ENCODE peak calls at places on chromosomes 2 and 18, in five cellular contexts. S is A549, F is GM23338, Q is Peyer's patch, D is heart right ventricle. T is an unnamed sample.

GRCh38 chr2:151238527-151239487 is 22.9 kb downstream of the RBM43 start:
- DNase-seq in D (peak), Q (no peak), S (peak), F (peak), T (peak)

GRCh38 chr2:63661076-63661475 is 72.3 kb downstream of the MDH1 start:
- DNase-seq in D (no peak), F (no peak), S (no peak), Q (no peak), T (no peak)

GRCh38 chr2:187208199-187208785 is 239.8 kb downstream of the CALCRL start:
- DNase-seq in D (no peak), S (no peak), F (no peak), Q (no peak), T (no peak)

GRCh38 chr2:128413718-128414341 is 95.2 kb upstream of the HS6ST1 start:
- DNase-seq in S (no peak), F (no peak), D (no peak), Q (no peak), T (no peak)

GRCh38 chr2:128786800-128787478 is 468.3 kb upstream of the HS6ST1 start:
- DNase-seq in S (no peak), F (peak), D (no peak), Q (no peak), T (peak)

GRCh38 chr2:231696004-231696367 is 12.3 kb upstream of the PTMA start:
- DNase-seq in S (no peak), Q (no peak), F (no peak), D (no peak), T (no peak)

GRCh38 chr2:240433973-240434727 is 1.3 kb upstream of the GPC1 start:
- DNase-seq in S (peak), D (no peak), Q (peak), F (no peak), T (no peak)

GRCh38 chr2:72147303-72147970 is at the start of gene CYP26B1:
- DNase-seq in D (no peak), F (peak), Q (peak), S (no peak), T (peak)

GRCh38 chr2:136110528-136110927 is 7.4 kb downstream of the CXCR4 start:
- DNase-seq in Q (no peak), S (no peak), D (no peak), F (no peak), T (no peak)

GRCh38 chr2:216866515-216867095 is 6.7 kb upstream of the TNP1 start:
- DNase-seq in Q (no peak), S (no peak), D (no peak), F (no peak), T (no peak)

GRCh38 chr2:174195253-174195652 is 53.1 kb downstream of the OLA1 start:
- DNase-seq in D (no peak), F (no peak), S (no peak), Q (no peak), T (no peak)

GRCh38 chr18:27717816-27718215 is 459.1 kb downstream of the CDH2 start:
- DNase-seq in D (no peak), Q (no peak), S (no peak), F (peak), T (no peak)

GRCh38 chr18:63342206-63342605 is 22.6 kb upstream of the BCL2 start:
- DNase-seq in Q (no peak), F (peak), S (peak), D (no peak), T (peak)

GRCh38 chr2:234564719-234565118 is 67.8 kb upstream of the ARL4C start:
- DNase-seq in Q (no peak), F (no peak), D (no peak), S (no peak), T (no peak)

GRCh38 chr2:33195891-33196290 is 249.1 kb downstream of the LTBP1 start:
- DNase-seq in S (no peak), F (no peak), D (no peak), Q (no peak), T (no peak)

GRCh38 chr2:60485550-60485949 is 67.9 kb downstream of the BCL11A start:
- DNase-seq in F (no peak), D (peak), S (no peak), Q (no peak), T (no peak)

GRCh38 chr2:169361706-169362345 is 508 bp downstream of the LRP2 start:
- DNase-seq in Q (peak), S (peak), D (no peak), F (peak), T (peak)

GRCh38 chr2:104860141-104860790 is 6.4 kb downstream of the POU3F3 start:
- DNase-seq in D (no peak), F (peak), S (no peak), Q (no peak), T (no peak)

GRCh38 chr2:241302759-241303651 is 12.5 kb downstream of the HDLBP start:
- DNase-seq in D (no peak), S (no peak), F (no peak), Q (no peak), T (no peak)

GRCh38 chr2:44771510-44771909 is 170.0 kb upstream of the SIX3 start:
- DNase-seq in Q (no peak), F (no peak), S (no peak), D (no peak), T (no peak)

GRCh38 chr2:238501311-238501710 is 74.6 kb downstream of the ASB1 start:
- DNase-seq in S (no peak), F (no peak), D (no peak), Q (no peak), T (no peak)

GRCh38 chr2:36376319-36376765 is 20.8 kb downstream of the CRIM1 start:
- DNase-seq in F (peak), S (no peak), D (peak), Q (peak), T (no peak)

GRCh38 chr2:161170917-161171594 is 10.8 kb downstream of the TANK start:
- DNase-seq in D (no peak), S (no peak), Q (no peak), F (no peak), T (no peak)

GRCh38 chr2:162795312-162795711 is 43.3 kb downstream of the KCNH7 start:
- DNase-seq in Q (no peak), D (no peak), S (no peak), F (peak), T (no peak)

GRCh38 chr2:64396551-64396950 is 57.4 kb upstream of the LGALSL start:
- DNase-seq in D (no peak), S (no peak), F (no peak), Q (no peak), T (no peak)

GRCh38 chr2:63827749-63828148 is 13.9 kb upstream of the UGP2 start:
- DNase-seq in F (no peak), S (no peak), D (no peak), Q (no peak), T (no peak)

DNA sequence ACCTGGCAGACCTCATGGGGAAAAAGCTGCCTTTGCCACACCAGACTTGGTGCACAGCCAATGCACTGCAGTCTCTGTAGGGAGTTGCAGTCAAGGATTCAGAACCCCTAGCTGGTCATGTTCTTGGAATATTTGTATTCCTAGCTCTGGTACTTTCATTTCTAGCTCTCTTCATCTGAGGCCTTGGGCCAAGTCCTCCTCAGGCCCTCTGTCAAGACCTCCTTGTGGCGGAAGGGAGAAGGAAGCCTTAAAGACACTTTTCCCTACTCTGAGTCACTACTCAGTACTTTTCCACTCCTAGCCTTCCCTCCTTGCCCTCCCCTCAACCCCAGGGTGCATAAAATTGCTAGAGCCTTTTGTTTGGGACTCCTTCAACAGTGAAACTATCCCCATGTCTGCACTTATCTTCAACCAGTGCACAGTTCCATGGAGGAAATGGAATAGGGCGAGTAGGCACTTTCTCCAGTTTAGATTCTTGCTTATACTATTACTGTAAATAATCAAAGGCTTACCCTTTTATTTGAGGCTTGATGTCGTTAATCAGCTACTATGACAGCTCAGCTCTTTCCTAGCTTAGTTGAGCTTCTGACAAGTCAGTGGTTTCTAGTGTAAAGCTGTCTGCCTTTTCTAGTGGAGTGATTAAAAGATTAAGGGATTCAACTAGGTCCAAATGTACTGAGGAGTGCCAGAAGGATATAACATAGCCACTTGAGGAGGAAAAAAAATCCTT is 15.8 kb downstream of the M1AP start:
- DNase-seq in D (no peak), Q (no peak), S (peak), F (peak), T (no peak)
- TF ChIP-seq CTCF in D (no peak), Q (no peak), S (no peak), F (no peak), T (no peak)

GRCh38 chr2:56108806-56109205 is 75.0 kb upstream of the CCDC85A start:
- DNase-seq in Q (no peak), S (no peak), D (no peak), F (peak), T (no peak)
- TF ChIP-seq CTCF in Q (no peak), S (no peak), D (no peak), F (peak), T (no peak)

DNA sequence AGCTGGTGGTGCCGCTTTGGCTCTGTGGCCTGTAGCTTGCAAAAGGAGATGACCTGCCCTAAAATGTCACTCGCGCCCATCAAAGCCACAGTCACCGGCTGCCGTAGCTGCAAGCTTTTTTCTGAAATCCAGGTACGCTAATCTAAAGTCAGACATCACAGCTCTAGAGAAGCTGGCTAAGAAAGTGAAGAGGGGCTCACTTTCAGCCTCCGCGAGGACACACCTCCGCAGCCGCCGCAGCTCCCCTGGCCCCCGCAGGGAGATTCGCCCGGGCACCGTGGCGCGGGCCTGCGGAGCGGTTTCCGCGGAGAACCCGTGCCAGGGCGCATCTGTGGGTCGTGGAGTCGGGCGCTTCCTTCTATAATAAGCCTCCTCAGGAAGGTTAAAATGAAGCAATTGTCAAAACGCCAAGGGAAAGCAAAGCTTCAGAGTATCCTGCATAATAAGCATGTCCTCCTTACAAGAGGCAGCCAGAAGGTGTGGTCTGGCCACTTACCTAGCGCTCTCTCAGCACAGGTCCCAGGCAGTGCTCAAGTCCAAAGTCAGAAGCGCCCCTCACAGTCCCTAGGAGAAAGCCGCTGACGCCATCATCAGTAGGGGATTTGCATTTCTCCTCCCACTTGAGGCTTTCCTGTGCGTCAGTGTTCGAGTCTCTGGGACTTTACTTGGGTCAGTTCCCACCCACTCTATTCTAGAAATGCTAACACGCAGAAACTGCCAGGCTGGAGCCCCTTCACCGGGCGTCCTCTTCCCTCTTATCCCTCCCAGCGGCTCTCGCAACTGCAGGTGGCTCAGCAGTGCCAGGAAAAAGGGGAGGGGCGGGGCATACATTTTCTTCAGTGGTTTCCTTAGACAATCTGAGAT is at the start of gene STAT4:
- DNase-seq in Q (peak), D (peak), S (peak), F (peak), T (peak)
- TF ChIP-seq CTCF in Q (no peak), D (no peak), S (no peak), F (no peak), T (no peak)

GRCh38 chr2:50148632-50149031 is 883.3 kb downstream of the NRXN1 start:
- DNase-seq in D (no peak), F (peak), S (no peak), Q (no peak), T (no peak)

GRCh38 chr2:50143822-50144575 is 887.9 kb downstream of the NRXN1 start:
- DNase-seq in S (peak), D (peak), Q (no peak), F (peak), T (peak)
- TF ChIP-seq CTCF in S (peak), D (peak), Q (peak), F (peak), T (peak)

DNA sequence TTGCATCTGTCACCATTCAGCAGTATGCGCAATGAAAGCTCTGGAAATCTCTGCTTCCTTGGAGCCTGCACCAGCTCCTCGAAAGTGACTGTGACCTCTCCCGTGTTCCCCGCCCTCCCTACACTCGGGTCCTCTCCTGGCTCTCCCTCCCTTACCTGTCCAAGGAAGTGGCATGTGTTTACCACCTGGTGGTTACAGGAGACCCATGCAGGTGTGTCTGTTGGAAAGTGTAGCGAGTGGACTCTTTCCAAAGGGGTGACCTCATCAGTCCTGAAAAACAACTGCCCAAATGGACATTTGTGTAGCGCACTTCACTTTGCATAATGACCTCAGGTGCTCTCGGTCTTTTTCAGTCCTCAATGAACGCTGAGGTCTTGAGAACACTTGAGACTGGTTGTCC is 133.1 kb downstream of the ACKR3 start:
- DNase-seq in S (no peak), D (no peak), Q (no peak), F (no peak), T (no peak)
- TF ChIP-seq CTCF in S (no peak), D (no peak), Q (no peak), F (no peak), T (no peak)

DNA sequence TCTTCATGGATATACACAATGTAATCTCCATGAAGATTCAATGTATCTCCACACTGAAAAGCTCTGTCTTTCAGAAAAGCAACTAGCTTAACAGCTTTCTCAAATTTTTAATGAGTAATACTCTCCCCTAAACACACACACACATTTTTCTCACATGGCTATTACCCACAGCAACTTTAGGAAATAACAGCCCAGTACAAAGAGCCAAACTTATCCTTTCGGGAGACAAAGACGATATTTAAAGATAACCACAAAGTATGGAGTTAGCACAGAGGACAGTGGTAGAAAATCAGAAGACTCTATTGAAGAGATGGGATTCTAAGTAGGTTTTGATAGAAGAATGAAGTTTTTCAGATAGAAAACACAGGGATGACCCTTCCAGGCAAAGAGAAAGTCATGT is 394.9 kb upstream of the TRIB2 start:
- DNase-seq in S (no peak), Q (no peak), D (no peak), F (no peak), T (no peak)
- TF ChIP-seq CTCF in S (no peak), Q (no peak), D (no peak), F (no peak), T (no peak)

GRCh38 chr2:31411771-31412170 is 2.8 kb downstream of the XDH start:
- DNase-seq in F (no peak), S (no peak), D (no peak), Q (no peak), T (no peak)

GRCh38 chr2:31414601-31415241 is at the start of gene XDH:
- DNase-seq in Q (no peak), S (no peak), F (no peak), D (no peak), T (no peak)

GRCh38 chr2:31415421-31415820 is 879 bp upstream of the XDH start:
- DNase-seq in Q (no peak), D (no peak), S (no peak), F (no peak), T (no peak)

GRCh38 chr2:31413025-31413424 is 1.5 kb downstream of the XDH start:
- DNase-seq in Q (no peak), D (no peak), S (no peak), F (no peak), T (no peak)

DNA sequence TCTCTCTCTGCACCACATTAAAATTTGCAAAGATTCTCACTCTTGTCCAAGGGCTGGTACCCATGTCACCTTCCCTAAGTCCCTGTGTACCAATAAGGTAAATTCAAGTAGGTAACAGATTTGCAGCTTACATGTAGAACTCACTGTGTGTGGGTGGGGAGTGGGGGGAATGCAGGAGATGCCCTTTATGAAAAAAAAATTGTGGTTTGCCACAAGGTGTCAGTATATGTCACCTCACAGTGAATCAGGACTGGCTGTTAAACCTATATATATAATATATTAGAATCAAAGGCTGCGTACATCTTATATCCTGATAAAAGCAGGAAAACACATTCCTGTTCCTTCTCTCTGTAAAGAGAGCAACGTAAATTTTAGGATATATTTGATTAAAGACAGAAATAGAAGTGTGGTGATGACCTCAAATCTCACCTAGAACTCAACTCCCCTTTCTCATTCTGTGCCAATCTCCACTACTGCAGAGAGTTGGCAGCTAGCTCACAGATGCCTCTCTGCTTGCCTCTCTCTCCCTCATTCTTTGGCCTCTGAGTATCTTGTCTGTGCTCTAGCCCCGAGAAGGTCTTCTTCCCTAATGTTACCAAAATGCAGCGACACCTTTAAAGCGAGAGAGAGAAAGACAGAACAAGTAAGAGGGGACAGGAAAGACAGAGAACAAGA is 529 bp downstream of the XDH start:
- DNase-seq in D (no peak), S (no peak), F (peak), Q (no peak), T (no peak)
- TF ChIP-seq CTCF in D (peak), S (peak), F (peak), Q (peak), T (no peak)

T was measured in endothelial cell.